ENCODE peak calls at places on chromosomes 16 and 17, in ten cellular contexts. One of them, this sample, is unnamed.

GRCh38 chr17:40735016-40735415 is 20.1 kb downstream of the KRT25 start:
- DNase-seq in KBM-7: no peak
- DNase-seq in NCI-H2081: no peak
- DNase-seq in substantia nigra: no peak
- DNase-seq in DMS 273 treated with DMSO at 0.1 percent for 48 hours: no peak
- DNase-seq in epithelial cell of esophagus: peak; percentile 78
- DNase-seq in breast epithelium: no peak
- DNase-seq in NB4: no peak
- DNase-seq in endothelial cell: no peak
- DNase-seq in GM12892: no peak
- DNase-seq in this sample: no peak

GRCh38 chr17:39813631-39814030 is 50.5 kb downstream of the IKZF3 start:
- DNase-seq in KBM-7: peak; percentile 51
- DNase-seq in NCI-H2081: no peak
- DNase-seq in substantia nigra: no peak
- DNase-seq in DMS 273 treated with DMSO at 0.1 percent for 48 hours: no peak
- DNase-seq in epithelial cell of esophagus: no peak
- DNase-seq in breast epithelium: no peak
- DNase-seq in NB4: peak; percentile 43
- DNase-seq in endothelial cell: no peak
- DNase-seq in GM12892: no peak
- DNase-seq in this sample: no peak

GRCh38 chr17:49223517-49224197 is 6.9 kb downstream of the PHOSPHO1 start:
- DNase-seq in KBM-7: peak; percentile 71
- DNase-seq in NCI-H2081: peak; percentile 33
- DNase-seq in substantia nigra: peak; percentile 33
- DNase-seq in DMS 273 treated with DMSO at 0.1 percent for 48 hours: no peak
- DNase-seq in epithelial cell of esophagus: peak; percentile 18
- DNase-seq in breast epithelium: no peak
- DNase-seq in NB4: peak; percentile 56
- DNase-seq in endothelial cell: peak; percentile 78
- DNase-seq in GM12892: peak; percentile 61
- DNase-seq in this sample: peak; percentile 83

GRCh38 chr16:3157229-3158013 is 22.6 kb downstream of the ZNF213 start:
- DNase-seq in KBM-7: peak; percentile 94
- DNase-seq in NCI-H2081: peak; percentile 84
- DNase-seq in substantia nigra: no peak
- DNase-seq in DMS 273 treated with DMSO at 0.1 percent for 48 hours: peak; percentile 93
- DNase-seq in epithelial cell of esophagus: peak; percentile 92
- DNase-seq in breast epithelium: peak; percentile 77
- DNase-seq in NB4: peak; percentile 91
- DNase-seq in endothelial cell: peak; percentile 72
- DNase-seq in GM12892: no peak
- DNase-seq in this sample: no peak

GRCh38 chr16:7025616-7026190 is 306.9 kb upstream of the RBFOX1 start:
- DNase-seq in KBM-7: peak; percentile 58
- DNase-seq in NCI-H2081: peak; percentile 65
- DNase-seq in substantia nigra: peak; percentile 59
- DNase-seq in DMS 273 treated with DMSO at 0.1 percent for 48 hours: no peak
- DNase-seq in epithelial cell of esophagus: peak; percentile 27
- DNase-seq in breast epithelium: peak; percentile 65
- DNase-seq in NB4: peak; percentile 65
- DNase-seq in endothelial cell: peak; percentile 57
- DNase-seq in GM12892: peak; percentile 9
- DNase-seq in this sample: peak; percentile 85

GRCh38 chr17:378068-378467 is 25.5 kb upstream of the RPH3AL start:
- DNase-seq in KBM-7: peak; percentile 33
- DNase-seq in NCI-H2081: peak; percentile 6
- DNase-seq in substantia nigra: no peak
- DNase-seq in DMS 273 treated with DMSO at 0.1 percent for 48 hours: no peak
- DNase-seq in epithelial cell of esophagus: no peak
- DNase-seq in breast epithelium: no peak
- DNase-seq in NB4: no peak
- DNase-seq in endothelial cell: no peak
- DNase-seq in GM12892: no peak
- DNase-seq in this sample: no peak

GRCh38 chr17:19911033-19911432 is 43.3 kb upstream of the ULK2 start:
- DNase-seq in KBM-7: no peak
- DNase-seq in NCI-H2081: no peak
- DNase-seq in substantia nigra: no peak
- DNase-seq in DMS 273 treated with DMSO at 0.1 percent for 48 hours: no peak
- DNase-seq in epithelial cell of esophagus: no peak
- DNase-seq in breast epithelium: no peak
- DNase-seq in NB4: no peak
- DNase-seq in endothelial cell: no peak
- DNase-seq in GM12892: no peak
- DNase-seq in this sample: no peak

GRCh38 chr16:73000020-73000906 is 47.7 kb downstream of the ZFHX3 start:
- DNase-seq in KBM-7: no peak
- DNase-seq in NCI-H2081: no peak
- DNase-seq in substantia nigra: peak; percentile 64
- DNase-seq in DMS 273 treated with DMSO at 0.1 percent for 48 hours: no peak
- DNase-seq in epithelial cell of esophagus: peak; percentile 35
- DNase-seq in breast epithelium: no peak
- DNase-seq in NB4: no peak
- DNase-seq in endothelial cell: no peak
- DNase-seq in GM12892: no peak
- DNase-seq in this sample: no peak

GRCh38 chr17:69501591-69502468 is 87.3 kb downstream of the MAP2K6 start:
- DNase-seq in KBM-7: no peak
- DNase-seq in NCI-H2081: peak; percentile 77
- DNase-seq in substantia nigra: peak; percentile 15
- DNase-seq in DMS 273 treated with DMSO at 0.1 percent for 48 hours: peak; percentile 79
- DNase-seq in epithelial cell of esophagus: peak; percentile 47
- DNase-seq in breast epithelium: no peak
- DNase-seq in NB4: peak; percentile 8
- DNase-seq in endothelial cell: peak; percentile 39
- DNase-seq in GM12892: no peak
- DNase-seq in this sample: no peak

GRCh38 chr17:45981306-45981705 is 17.7 kb upstream of the STH start:
- DNase-seq in KBM-7: no peak
- DNase-seq in NCI-H2081: no peak
- DNase-seq in substantia nigra: no peak
- DNase-seq in DMS 273 treated with DMSO at 0.1 percent for 48 hours: no peak
- DNase-seq in epithelial cell of esophagus: no peak
- DNase-seq in breast epithelium: no peak
- DNase-seq in NB4: no peak
- DNase-seq in endothelial cell: no peak
- DNase-seq in GM12892: no peak
- DNase-seq in this sample: no peak

GRCh38 chr16:86772231-86772510 is 193.8 kb downstream of the FOXL1 start:
- DNase-seq in KBM-7: no peak
- DNase-seq in NCI-H2081: no peak
- DNase-seq in substantia nigra: no peak
- DNase-seq in DMS 273 treated with DMSO at 0.1 percent for 48 hours: no peak
- DNase-seq in epithelial cell of esophagus: no peak
- DNase-seq in breast epithelium: no peak
- DNase-seq in NB4: no peak
- DNase-seq in endothelial cell: no peak
- DNase-seq in GM12892: no peak
- DNase-seq in this sample: no peak

GRCh38 chr16:66858740-66859396 is 14.7 kb downstream of the CA7 start:
- DNase-seq in KBM-7: no peak
- DNase-seq in NCI-H2081: peak; percentile 1
- DNase-seq in substantia nigra: no peak
- DNase-seq in DMS 273 treated with DMSO at 0.1 percent for 48 hours: peak; percentile 13
- DNase-seq in epithelial cell of esophagus: peak; percentile 49
- DNase-seq in breast epithelium: no peak
- DNase-seq in NB4: no peak
- DNase-seq in endothelial cell: no peak
- DNase-seq in GM12892: no peak
- DNase-seq in this sample: no peak

GRCh38 chr17:68389041-68389440 is 68.3 kb downstream of the WIPI1 start:
- DNase-seq in KBM-7: no peak
- DNase-seq in NCI-H2081: no peak
- DNase-seq in substantia nigra: no peak
- DNase-seq in DMS 273 treated with DMSO at 0.1 percent for 48 hours: no peak
- DNase-seq in epithelial cell of esophagus: no peak
- DNase-seq in breast epithelium: no peak
- DNase-seq in NB4: no peak
- DNase-seq in endothelial cell: no peak
- DNase-seq in GM12892: no peak
- DNase-seq in this sample: peak; percentile 43

GRCh38 chr16:4613636-4614570 is 785 bp downstream of the UBALD1 start:
- DNase-seq in KBM-7: peak; percentile 49
- DNase-seq in NCI-H2081: peak; percentile 65
- DNase-seq in substantia nigra: no peak
- DNase-seq in DMS 273 treated with DMSO at 0.1 percent for 48 hours: no peak
- DNase-seq in epithelial cell of esophagus: peak; percentile 32
- DNase-seq in breast epithelium: no peak
- DNase-seq in NB4: peak; percentile 73
- DNase-seq in endothelial cell: peak; percentile 43
- DNase-seq in GM12892: peak; percentile 60
- DNase-seq in this sample: no peak